ENCODE peak calls at places on chromosomes 5 and 9, in four cellular contexts. I, O, V and Q are unnamed samples.

GRCh38 chr9:114318416-114318815 is 4.5 kb upstream of the ORM1 start:
- DNase-seq in V (no peak), O (no peak), I (no peak), Q (no peak)

GRCh38 chr5:181187500-181188213 is 17.3 kb downstream of the TRIM7 start:
- DNase-seq in V (peak; percentile 80), O (peak; percentile 89), I (peak; percentile 87), Q (peak; percentile 84)

GRCh38 chr5:179132586-179133355 is 72.6 kb downstream of the ZNF354C start:
- DNase-seq in V (peak; percentile 43), I (no peak), O (no peak), Q (no peak)

GRCh38 chr5:98735806-98736507 is 37.5 kb upstream of the RGMB start:
- DNase-seq in V (peak; percentile 87), O (no peak), I (no peak), Q (no peak)

GRCh38 chr9:86350006-86350755 is 4.0 kb downstream of the TUT7 start:
- DNase-seq in V (no peak), O (no peak), I (no peak), Q (no peak)

GRCh38 chr9:71250626-71251025 is 129.2 kb upstream of the TRPM3 start:
- DNase-seq in V (no peak), I (peak; percentile 86), O (peak; percentile 42), Q (no peak)

GRCh38 chr9:19379697-19380046 is 364 bp downstream of the RPS6 start:
- DNase-seq in V (peak; percentile 16), O (no peak), I (no peak), Q (no peak)

GRCh38 chr5:179344301-179345178 is 721 bp downstream of the ADAMTS2 start:
- DNase-seq in I (no peak), O (peak; percentile 34), V (peak; percentile 22), Q (peak; percentile 29)

GRCh38 chr9:125472926-125473701 is 211.5 kb downstream of the GAPVD1 start:
- DNase-seq in I (no peak), O (peak; percentile 57), V (peak; percentile 73), Q (no peak)

GRCh38 chr9:9557804-9558334 is 1054.9 kb downstream of the PTPRD start:
- DNase-seq in O (peak; percentile 60), I (peak; percentile 42), V (no peak), Q (no peak)

GRCh38 chr5:169803077-169803981 is 166.3 kb downstream of the DOCK2 start:
- DNase-seq in O (peak; percentile 88), V (peak; percentile 100), I (no peak), Q (no peak)

GRCh38 chr5:2131826-2132496 is 249.2 kb upstream of the IRX4 start:
- DNase-seq in V (no peak), O (no peak), I (no peak), Q (no peak)

GRCh38 chr9:19161257-19162025 is 34.1 kb upstream of the PLIN2 start:
- DNase-seq in I (no peak), O (peak; percentile 62), V (peak; percentile 99), Q (no peak)

GRCh38 chr5:179187229-179187678 is 127.1 kb downstream of the ZNF354C start:
- DNase-seq in O (peak; percentile 65), I (peak; percentile 69), V (no peak), Q (no peak)

GRCh38 chr9:107137495-107138202 is 145.4 kb upstream of the RAD23B start:
- DNase-seq in V (peak; percentile 33), O (peak; percentile 51), I (no peak), Q (no peak)

GRCh38 chr9:38620483-38621433 is at the start of gene ANKRD18A:
- DNase-seq in O (peak; percentile 98), I (peak; percentile 96), V (peak; percentile 41), Q (peak; percentile 85)

GRCh38 chr9:79644048-79644447 is 72.3 kb downstream of the TLE4 start:
- DNase-seq in I (no peak), V (no peak), O (no peak), Q (no peak)

GRCh38 chr9:76153902-76154629 is 240.2 kb downstream of the RFK start:
- DNase-seq in V (no peak), O (no peak), I (no peak), Q (no peak)

GRCh38 chr9:114037961-114038723 is 40.0 kb downstream of the AMBP start:
- DNase-seq in I (peak; percentile 63), V (no peak), O (peak; percentile 31), Q (peak; percentile 75)

GRCh38 chr9:127523312-127523851 is 72.1 kb downstream of the LRSAM1 start:
- DNase-seq in V (peak; percentile 50), I (no peak), O (peak; percentile 67), Q (no peak)

GRCh38 chr5:71693828-71694427 is 25.1 kb upstream of the CARTPT start:
- DNase-seq in O (peak; percentile 64), I (peak; percentile 51), V (no peak), Q (no peak)

GRCh38 chr9:72365525-72366256 is 683 bp upstream of the ZFAND5 start:
- DNase-seq in V (peak; percentile 87), I (peak; percentile 73), O (peak; percentile 90), Q (no peak)

GRCh38 chr5:66144799-66145390 is 795 bp downstream of the SREK1 start:
- DNase-seq in I (no peak), V (no peak), O (no peak), Q (no peak)

GRCh38 chr5:116454417-116454927 is 120.2 kb downstream of the SEMA6A start:
- DNase-seq in V (peak; percentile 92), O (peak; percentile 47), I (no peak), Q (no peak)

GRCh38 chr5:89200899-89201298 is 317.9 kb upstream of the MEF2C start:
- DNase-seq in O (no peak), V (no peak), I (no peak), Q (no peak)

GRCh38 chr5:140319833-140320232 is 16.9 kb upstream of the PFDN1 start:
- DNase-seq in V (no peak), O (no peak), I (no peak), Q (no peak)

GRCh38 chr9:96626912-96627311 is 7.3 kb upstream of the CDC14B start:
- DNase-seq in I (no peak), V (no peak), O (no peak), Q (no peak)

GRCh38 chr5:135623186-135623715 is 44.5 kb upstream of the CXCL14 start:
- DNase-seq in O (no peak), V (no peak), I (no peak), Q (no peak)

GRCh38 chr9:99966720-99967119 is 60.3 kb downstream of the STX17 start:
- DNase-seq in V (peak; percentile 33), I (peak; percentile 40), O (peak; percentile 95), Q (no peak)

GRCh38 chr9:89678394-89679005 is 73.7 kb downstream of the GADD45G start:
- DNase-seq in O (no peak), V (no peak), I (peak; percentile 47), Q (no peak)

GRCh38 chr9:89679006-89679395 is 74.2 kb downstream of the GADD45G start:
- DNase-seq in I (no peak), V (no peak), O (no peak), Q (no peak)

GRCh38 chr9:89677696-89678393 is 73.0 kb downstream of the GADD45G start:
- DNase-seq in I (peak; percentile 92), O (no peak), V (no peak), Q (peak; percentile 93)

GRCh38 chr9:89680547-89681467 is 76.0 kb downstream of the GADD45G start:
- DNase-seq in V (no peak), O (no peak), I (no peak), Q (no peak)

GRCh38 chr9:89679581-89679980 is 74.8 kb downstream of the GADD45G start:
- DNase-seq in V (no peak), O (no peak), I (no peak), Q (no peak)
- H3K4ac ChIP-seq in V (no peak overlapping the region), O (no peak overlapping the region), I (no peak overlapping the region), Q (no peak overlapping the region)

GRCh38 chr5:31939151-31939550 is 235.0 kb downstream of the GOLPH3 start:
- DNase-seq in I (no peak), O (no peak), V (no peak), Q (no peak)
- H3K4ac ChIP-seq in I (no peak overlapping the region), O (no peak overlapping the region), V (no peak overlapping the region), Q (no peak overlapping the region)

GRCh38 chr9:94937214-94937903 is 210.9 kb downstream of the AOPEP start:
- DNase-seq in V (peak; percentile 98), I (no peak), O (peak; percentile 73), Q (no peak)
- H3K4ac ChIP-seq in V (peak overlapping the region; percentile 98), I (no peak overlapping the region), O (no peak overlapping the region), Q (no peak overlapping the region)

DNA sequence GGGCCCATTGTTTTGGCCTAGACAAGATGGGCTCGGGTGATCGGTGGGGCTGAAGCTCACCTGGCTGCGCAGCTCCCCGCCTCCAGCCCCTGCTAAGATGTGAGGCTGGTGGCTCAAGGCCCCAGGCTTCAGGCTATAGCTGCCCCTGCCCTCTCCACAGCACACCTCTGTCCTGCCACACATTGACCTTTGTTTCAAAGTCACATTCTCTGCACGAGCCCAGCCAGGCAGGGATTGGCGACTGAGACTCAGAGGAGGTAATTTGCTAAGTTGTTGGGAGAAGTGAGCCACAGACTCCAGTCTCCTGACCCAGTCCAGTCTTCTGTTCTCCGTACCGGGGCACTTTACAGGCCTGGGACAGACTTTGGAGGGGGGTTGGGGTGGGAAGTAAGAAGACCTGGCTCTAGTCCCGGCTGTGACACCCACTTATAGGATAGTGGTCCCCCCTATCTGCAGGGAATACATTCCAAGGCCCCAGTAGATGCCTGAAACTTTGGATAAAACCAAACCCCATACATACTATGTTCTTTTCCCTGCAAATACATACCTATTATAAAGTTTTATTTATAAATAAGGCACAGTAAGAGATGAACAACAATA is 13.4 kb downstream of the PDGFRB start:
- DNase-seq in V (peak; percentile 22), O (no peak), I (no peak), Q (no peak)
- H3K4ac ChIP-seq in V (peak overlapping the region; percentile 100), O (peak overlapping the region; percentile 65), I (no peak overlapping the region), Q (no peak overlapping the region)